ENCODE peak calls at places on chromosomes 3 and 15, in eight cellular contexts. Z is BE2C, R is fibroblast of the aortic adventitia, V is pancreas, H is IMR-90, J is SJCRH30, L is HFF-Myc, A is fibroblast of mammary gland. D is an unnamed sample.

GRCh38 chr3:13025090-13025489 is 48.1 kb downstream of the IQSEC1 start:
- DNase-seq in L (no peak), R (peak), J (peak), Z (no peak), V (no peak), H (peak), A (peak), D (peak)

GRCh38 chr3:96331341-96331740 is 483.1 kb upstream of the EPHA6 start:
- DNase-seq in L (no peak), V (no peak), A (no peak), R (no peak), J (no peak), H (no peak), Z (peak), D (no peak)

GRCh38 chr3:13198480-13198879 is 125.3 kb upstream of the IQSEC1 start:
- DNase-seq in R (no peak), Z (no peak), H (no peak), V (peak), J (no peak), L (no peak), A (no peak), D (no peak)

GRCh38 chr3:188400494-188401243 is 246.7 kb downstream of the LPP start:
- DNase-seq in R (no peak), H (no peak), A (no peak), J (no peak), V (no peak), Z (no peak), L (no peak), D (no peak)

GRCh38 chr3:183895296-183895695 is 10.6 kb upstream of the PARL start:
- DNase-seq in R (peak), V (no peak), H (peak), A (peak), Z (peak), J (peak), L (no peak), D (peak)

GRCh38 chr3:7201784-7202183 is 340.9 kb downstream of the GRM7 start:
- DNase-seq in V (no peak), R (no peak), Z (no peak), L (no peak), H (no peak), A (no peak), J (no peak), D (no peak)

GRCh38 chr15:63388511-63388910 is 6.9 kb upstream of the CA12 start:
- DNase-seq in J (no peak), A (no peak), R (no peak), Z (no peak), V (no peak), L (no peak), H (no peak), D (no peak)

GRCh38 chr15:58019503-58020376 is 45.8 kb downstream of the ALDH1A2 start:
- DNase-seq in J (no peak), V (no peak), A (peak), L (peak), R (peak), H (peak), Z (no peak), D (peak)

GRCh38 chr3:196969001-196969659 is 497 bp upstream of the PIGZ start:
- DNase-seq in H (no peak), V (peak), L (no peak), J (peak), Z (peak), R (no peak), A (peak), D (peak)

GRCh38 chr3:77885381-77885780 is 845.5 kb downstream of the ROBO2 start:
- DNase-seq in R (no peak), Z (no peak), H (no peak), V (no peak), L (no peak), A (no peak), J (no peak), D (no peak)

GRCh38 chr3:23240386-23240785 is 37.3 kb downstream of the UBE2E2 start:
- DNase-seq in J (no peak), R (no peak), H (no peak), A (no peak), L (no peak), Z (no peak), V (no peak), D (no peak)

GRCh38 chr3:57228734-57229505 is 1.4 kb downstream of the APPL1 start:
- DNase-seq in A (peak), Z (no peak), R (peak), V (no peak), H (peak), L (peak), J (no peak), D (peak)

DNA sequence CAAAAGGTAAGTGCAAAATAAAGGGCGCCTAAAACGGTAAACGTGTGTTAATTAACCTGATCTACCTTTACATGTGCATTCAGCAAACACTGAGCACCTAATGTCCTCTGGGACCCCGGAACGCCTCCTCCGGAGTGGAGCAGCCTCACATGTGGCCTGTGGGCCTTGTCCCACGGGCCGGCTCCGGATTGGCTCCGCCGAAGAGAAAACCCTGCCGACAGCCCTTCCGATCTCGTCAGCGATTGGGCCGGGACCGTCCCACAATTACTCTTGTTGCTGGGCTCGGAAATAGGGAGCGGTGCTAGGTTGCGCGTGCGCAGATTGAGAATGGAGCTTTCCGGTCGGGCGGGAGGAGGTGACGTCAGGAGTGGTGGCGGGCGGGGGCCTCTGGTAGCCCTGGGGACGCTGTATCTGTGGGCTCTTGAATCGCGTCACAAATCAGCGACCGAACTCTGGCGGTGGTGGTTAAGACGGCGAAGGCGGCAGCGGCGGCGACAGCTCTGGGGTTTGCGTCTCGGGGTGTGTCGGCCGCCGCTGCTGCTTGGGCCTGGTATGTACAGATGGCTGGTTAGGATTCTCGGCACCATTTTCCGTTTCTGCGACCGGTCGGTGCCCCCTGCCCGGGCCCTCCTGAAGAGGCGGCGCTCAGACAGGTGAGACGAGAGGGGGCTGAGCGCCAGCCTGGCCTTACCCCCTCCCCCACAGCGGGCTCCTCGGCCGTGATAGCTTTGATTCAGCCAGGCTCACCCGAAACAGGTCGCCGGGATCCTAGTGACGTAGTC is at the start of gene SENP2:
- DNase-seq in R (peak), H (peak), L (peak), J (peak), Z (peak), V (peak), A (peak), D (peak)
- H3K4me3 ChIP-seq in R (peak), H (peak), L (peak), J (peak), Z (peak), V (peak), A (peak), D (peak)

GRCh38 chr3:120625199-120625598 is 29.1 kb downstream of the NDUFB4 start:
- DNase-seq in R (no peak), H (no peak), V (no peak), L (no peak), Z (no peak), J (no peak), A (no peak), D (peak)

GRCh38 chr3:120622870-120623718 is 27.0 kb downstream of the NDUFB4 start:
- DNase-seq in L (peak), A (peak), J (peak), R (peak), H (peak), V (no peak), Z (peak), D (peak)

GRCh38 chr3:120623719-120624093 is 27.6 kb downstream of the NDUFB4 start:
- DNase-seq in Z (no peak), A (no peak), L (no peak), H (no peak), V (no peak), R (no peak), J (no peak), D (no peak)

DNA sequence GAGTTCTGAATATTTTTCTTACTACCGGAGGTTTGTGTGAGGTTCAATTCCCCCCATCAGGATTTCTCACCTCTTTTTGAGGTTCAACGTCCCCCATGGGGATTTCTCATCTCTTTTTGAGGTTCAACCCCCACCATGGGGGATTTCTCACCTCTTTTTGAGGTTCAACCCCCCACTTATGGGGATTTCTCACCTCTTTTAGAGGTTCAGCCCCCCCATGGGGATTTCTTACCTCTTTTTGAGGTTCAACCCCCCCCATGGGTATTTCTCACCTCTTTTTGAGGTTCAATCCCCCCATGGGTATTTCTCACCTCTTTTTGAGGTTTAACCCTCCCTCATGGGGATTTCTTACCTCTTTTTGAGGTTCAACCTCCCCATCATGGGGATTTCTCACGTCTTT is 26.3 kb downstream of the NDUFB4 start:
- DNase-seq in J (no peak), A (no peak), L (no peak), H (no peak), Z (no peak), R (no peak), V (no peak), D (no peak)
- H3K4me3 ChIP-seq in J (no peak), A (no peak), L (no peak), H (no peak), Z (no peak), R (no peak), V (no peak), D (no peak)

GRCh38 chr15:85624241-85624855 is 170.4 kb downstream of the KLHL25 start:
- DNase-seq in V (no peak), J (no peak), L (no peak), H (no peak), Z (no peak), A (peak), R (peak), D (peak)
- H3K4me3 ChIP-seq in V (no peak), J (no peak), L (no peak), H (no peak), Z (no peak), A (no peak), R (peak), D (no peak)

GRCh38 chr15:60649845-60650548 is 171.1 kb upstream of the ICE2 start:
- DNase-seq in Z (no peak), L (no peak), V (no peak), R (no peak), H (peak), J (no peak), A (peak), D (no peak)
- H3K4me3 ChIP-seq in Z (no peak), L (no peak), V (no peak), R (no peak), H (no peak), J (no peak), A (no peak), D (no peak)

GRCh38 chr3:150184426-150185071 is 213.9 kb upstream of the PFN2 start:
- DNase-seq in R (peak), J (no peak), A (no peak), V (no peak), L (no peak), Z (no peak), H (peak), D (peak)
- H3K4me3 ChIP-seq in R (peak), J (peak), A (peak), V (no peak), L (peak), Z (peak), H (peak), D (peak)

GRCh38 chr3:39809995-39810595 is 686 bp downstream of the MYRIP start:
- DNase-seq in H (no peak), Z (peak), A (no peak), V (peak), R (no peak), J (no peak), L (no peak), D (no peak)

GRCh38 chr3:39808467-39809180 is 785 bp upstream of the MYRIP start:
- DNase-seq in H (no peak), J (no peak), V (peak), A (peak), L (no peak), R (peak), Z (peak), D (peak)

GRCh38 chr3:39810647-39811161 is 1.3 kb downstream of the MYRIP start:
- DNase-seq in A (no peak), H (no peak), V (peak), R (no peak), J (no peak), L (no peak), Z (no peak), D (no peak)

GRCh38 chr3:39811561-39811960 is 2.2 kb downstream of the MYRIP start:
- DNase-seq in V (no peak), A (no peak), J (no peak), L (no peak), H (no peak), R (no peak), Z (no peak), D (no peak)

DNA sequence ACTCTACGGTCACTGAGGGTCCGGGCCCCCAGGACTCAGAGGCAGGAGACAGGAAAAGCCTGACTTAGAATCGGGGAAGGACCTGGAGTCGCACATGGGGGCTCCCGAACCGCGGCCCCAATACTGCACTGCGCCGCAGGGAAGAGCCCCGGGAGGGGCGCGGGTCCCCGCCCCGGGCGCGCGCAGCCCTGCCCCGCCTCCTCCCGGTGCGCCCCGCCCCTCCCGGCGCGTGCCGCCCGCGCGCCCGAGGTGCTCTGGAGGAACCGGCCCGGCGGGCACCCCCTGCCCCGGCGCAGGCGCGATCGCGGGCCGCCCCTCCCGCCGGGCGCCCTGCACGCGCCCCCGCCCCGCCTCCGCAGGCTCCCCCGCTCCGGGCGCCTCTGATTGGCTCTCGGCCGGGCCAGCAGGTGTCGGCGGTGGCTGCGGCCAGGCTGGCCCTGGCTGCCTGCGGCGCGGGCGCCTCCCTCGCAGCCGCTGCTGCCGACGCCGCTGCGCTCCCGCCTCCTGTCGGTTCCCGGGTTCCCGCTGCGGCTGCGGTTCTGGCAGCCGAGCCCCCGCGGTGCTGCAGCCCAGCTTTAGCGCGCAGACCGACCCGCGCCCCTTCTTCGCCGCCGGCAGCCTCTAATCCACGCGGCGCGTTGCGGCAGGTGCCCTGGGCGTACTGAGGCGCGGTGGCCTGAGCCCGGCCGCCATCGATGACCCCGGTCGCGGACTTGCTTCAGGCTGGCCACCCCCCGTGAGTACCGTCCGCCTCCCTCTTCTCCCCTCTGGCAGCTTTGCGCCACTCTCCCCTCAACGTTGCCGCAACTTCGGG is at the start of gene MYRIP:
- DNase-seq in J (no peak), V (peak), A (no peak), H (no peak), L (no peak), R (peak), Z (peak), D (peak)
- H3K4me3 ChIP-seq in J (no peak), V (peak), A (no peak), H (no peak), L (peak), R (peak), Z (peak), D (peak)

GRCh38 chr15:68430471-68431036 is 1.4 kb downstream of the ITGA11 start:
- DNase-seq in Z (no peak), A (no peak), J (no peak), V (no peak), H (no peak), R (no peak), L (no peak), D (no peak)
- H3K4me3 ChIP-seq in Z (no peak), A (peak), J (no peak), V (no peak), H (peak), R (peak), L (peak), D (peak)

D was measured in AG10803.